ENCODE peak calls at places on chromosomes 4 and X, in nine cellular contexts. D is NCI-H774; W is NCI-H1092 treated with DMSO at 0.1 percent for 48 hours; T is GM20000; V is stimulated activated CD4-positive, alpha-beta T cell treated with anti-CD3 and anti-CD28 coated beads, TNF-alpha, amount 100 ng/mL, for 1 hour; B is EL; E is Jurkat, Clone E6-1; G is RWPE1; P is NCI-H2107. Q is an unnamed sample.

GRCh38 chr4:1060646-1061371 is 49.4 kb downstream of the FGFRL1 start:
- DNase-seq in D (no peak), W (no peak), T (no peak), V (no peak), B (no peak), E (no peak), G (no peak), P (no peak), Q (no peak)

GRCh38 chr4:17024430-17024829 is 126.0 kb upstream of the LDB2 start:
- DNase-seq in D (no peak), W (no peak), T (no peak), V (no peak), B (peak), E (no peak), G (no peak), P (no peak), Q (no peak)

GRCh38 chr4:140469806-140470733 is 28.0 kb downstream of the MGAT4D start:
- DNase-seq in D (no peak), W (no peak), T (no peak), V (no peak), B (peak), E (no peak), G (no peak), P (no peak), Q (no peak)

GRCh38 chr4:148052448-148052847 is 320.6 kb downstream of the ARHGAP10 start:
- DNase-seq in D (no peak), W (no peak), T (no peak), V (no peak), B (no peak), E (peak), G (no peak), P (no peak), Q (no peak)

GRCh38 chr4:1019726-1020470 is 8.5 kb downstream of the FGFRL1 start:
- DNase-seq in D (no peak), W (no peak), T (no peak), V (no peak), B (no peak), E (no peak), G (no peak), P (no peak), Q (no peak)

GRCh38 chr4:37522996-37523395 is 163.2 kb downstream of the RELL1 start:
- DNase-seq in D (no peak), W (no peak), T (no peak), V (no peak), B (peak), E (no peak), G (no peak), P (no peak), Q (no peak)

GRCh38 chr4:6925357-6925836 is 15.8 kb downstream of the TBC1D14 start:
- DNase-seq in D (no peak), W (no peak), T (no peak), V (no peak), B (no peak), E (no peak), G (no peak), P (no peak), Q (no peak)

GRCh38 chrX:3522016-3522690 is 175.7 kb upstream of the MXRA5 start:
- DNase-seq in D (no peak), W (no peak), T (no peak), V (no peak), B (peak), E (no peak), G (no peak), P (no peak), Q (no peak)

GRCh38 chr4:147360301-147360700 is 120.6 kb upstream of the EDNRA start:
- DNase-seq in D (no peak), W (no peak), T (no peak), V (no peak), B (peak), E (no peak), G (no peak), P (no peak), Q (no peak)

Q was measured in NCI-H187.